ENCODE peak calls at places on chromosomes 16 and 17, in seven cellular contexts. One of them, this sample, is unnamed.

GRCh38 chr16:27779719-27780161 is 229.8 kb downstream of the KATNIP start:
- DNase-seq in dorsolateral prefrontal cortex: no peak
- DNase-seq in psoas muscle: peak; percentile 49
- DNase-seq in substantia nigra: peak; percentile 41
- DNase-seq in HCT116: no peak
- DNase-seq in left ventricle myocardium inferior: no peak
- DNase-seq in uterus: peak; percentile 58
- DNase-seq in this sample: no peak

GRCh38 chr17:81849457-81849856 is 10.9 kb downstream of the P4HB start:
- DNase-seq in dorsolateral prefrontal cortex: no peak
- DNase-seq in uterus: no peak
- DNase-seq in HCT116: no peak
- DNase-seq in psoas muscle: no peak
- DNase-seq in substantia nigra: no peak
- DNase-seq in left ventricle myocardium inferior: no peak
- DNase-seq in this sample: no peak

GRCh38 chr16:35711435-35711834 is 2252.0 kb downstream of the TP53TG3F start:
- DNase-seq in dorsolateral prefrontal cortex: no peak
- DNase-seq in uterus: no peak
- DNase-seq in substantia nigra: no peak
- DNase-seq in HCT116: no peak
- DNase-seq in psoas muscle: no peak
- DNase-seq in left ventricle myocardium inferior: no peak
- DNase-seq in this sample: no peak

GRCh38 chr17:17740627-17741237 is 59.5 kb downstream of the RAI1 start:
- DNase-seq in HCT116: no peak
- DNase-seq in dorsolateral prefrontal cortex: no peak
- DNase-seq in left ventricle myocardium inferior: no peak
- DNase-seq in psoas muscle: no peak
- DNase-seq in substantia nigra: no peak
- DNase-seq in uterus: no peak
- DNase-seq in this sample: no peak

GRCh38 chr17:46089389-46089965 is 90.4 kb downstream of the STH start:
- DNase-seq in substantia nigra: no peak
- DNase-seq in psoas muscle: no peak
- DNase-seq in HCT116: no peak
- DNase-seq in uterus: no peak
- DNase-seq in left ventricle myocardium inferior: no peak
- DNase-seq in dorsolateral prefrontal cortex: no peak
- DNase-seq in this sample: no peak

GRCh38 chr17:49914096-49914490 is 54.9 kb upstream of the DLX4 start:
- DNase-seq in left ventricle myocardium inferior: no peak
- DNase-seq in uterus: no peak
- DNase-seq in HCT116: no peak
- DNase-seq in substantia nigra: no peak
- DNase-seq in dorsolateral prefrontal cortex: no peak
- DNase-seq in psoas muscle: no peak
- DNase-seq in this sample: no peak

GRCh38 chr16:56944954-56945839 is 13.3 kb downstream of the HERPUD1 start:
- DNase-seq in dorsolateral prefrontal cortex: no peak
- DNase-seq in HCT116: no peak
- DNase-seq in uterus: no peak
- DNase-seq in substantia nigra: no peak
- DNase-seq in left ventricle myocardium inferior: no peak
- DNase-seq in psoas muscle: no peak
- DNase-seq in this sample: no peak

GRCh38 chr17:46737331-46737730 is 81.2 kb downstream of the WNT3 start:
- DNase-seq in psoas muscle: no peak
- DNase-seq in substantia nigra: no peak
- DNase-seq in HCT116: no peak
- DNase-seq in left ventricle myocardium inferior: no peak
- DNase-seq in uterus: no peak
- DNase-seq in dorsolateral prefrontal cortex: no peak
- DNase-seq in this sample: no peak

GRCh38 chr17:17350491-17351355 is 47.5 kb downstream of the NT5M start:
- DNase-seq in left ventricle myocardium inferior: no peak
- DNase-seq in psoas muscle: no peak
- DNase-seq in dorsolateral prefrontal cortex: no peak
- DNase-seq in HCT116: no peak
- DNase-seq in uterus: no peak
- DNase-seq in substantia nigra: no peak
- DNase-seq in this sample: no peak

GRCh38 chr17:41263212-41263611 is 2.0 kb upstream of the KRTAP9-6 start:
- DNase-seq in substantia nigra: no peak
- DNase-seq in uterus: no peak
- DNase-seq in dorsolateral prefrontal cortex: no peak
- DNase-seq in left ventricle myocardium inferior: no peak
- DNase-seq in psoas muscle: no peak
- DNase-seq in HCT116: no peak
- DNase-seq in this sample: no peak

GRCh38 chr16:19812986-19813385 is 71.7 kb downstream of the GPRC5B start:
- DNase-seq in uterus: no peak
- DNase-seq in left ventricle myocardium inferior: no peak
- DNase-seq in HCT116: no peak
- DNase-seq in dorsolateral prefrontal cortex: no peak
- DNase-seq in psoas muscle: no peak
- DNase-seq in substantia nigra: no peak
- DNase-seq in this sample: no peak

GRCh38 chr17:42536372-42537155 is 523 bp downstream of the NAGLU start:
- DNase-seq in substantia nigra: peak; percentile 76
- DNase-seq in psoas muscle: peak; percentile 89
- DNase-seq in left ventricle myocardium inferior: peak; percentile 88
- DNase-seq in dorsolateral prefrontal cortex: peak; percentile 80
- DNase-seq in HCT116: no peak
- DNase-seq in uterus: peak; percentile 88
- DNase-seq in this sample: peak; percentile 62

GRCh38 chr17:7191571-7192270 is 12.6 kb upstream of the ASGR1 start:
- DNase-seq in uterus: peak; percentile 55
- DNase-seq in dorsolateral prefrontal cortex: peak; percentile 85
- DNase-seq in psoas muscle: no peak
- DNase-seq in substantia nigra: peak; percentile 47
- DNase-seq in HCT116: no peak
- DNase-seq in left ventricle myocardium inferior: no peak
- DNase-seq in this sample: no peak

GRCh38 chr16:64754279-64754678 is 367.6 kb downstream of the CDH11 start:
- DNase-seq in left ventricle myocardium inferior: no peak
- DNase-seq in substantia nigra: no peak
- DNase-seq in dorsolateral prefrontal cortex: no peak
- DNase-seq in HCT116: no peak
- DNase-seq in psoas muscle: no peak
- DNase-seq in uterus: no peak
- DNase-seq in this sample: no peak

GRCh38 chr17:62807812-62808575 is at the start of gene MARCHF10:
- DNase-seq in left ventricle myocardium inferior: no peak
- DNase-seq in uterus: peak; percentile 25
- DNase-seq in psoas muscle: no peak
- DNase-seq in substantia nigra: no peak
- DNase-seq in dorsolateral prefrontal cortex: no peak
- DNase-seq in HCT116: no peak
- DNase-seq in this sample: no peak

GRCh38 chr17:73591278-73592078 is 52.8 kb downstream of the SDK2 start:
- DNase-seq in substantia nigra: no peak
- DNase-seq in uterus: no peak
- DNase-seq in HCT116: no peak
- DNase-seq in dorsolateral prefrontal cortex: no peak
- DNase-seq in psoas muscle: no peak
- DNase-seq in left ventricle myocardium inferior: no peak
- DNase-seq in this sample: no peak

GRCh38 chr16:83992624-83993023 is 24.6 kb downstream of the NECAB2 start:
- DNase-seq in uterus: peak; percentile 27
- DNase-seq in substantia nigra: peak; percentile 62
- DNase-seq in HCT116: no peak
- DNase-seq in dorsolateral prefrontal cortex: no peak
- DNase-seq in psoas muscle: no peak
- DNase-seq in left ventricle myocardium inferior: peak; percentile 49
- DNase-seq in this sample: peak; percentile 11

GRCh38 chr16:88132836-88133506 is 181.7 kb downstream of the BANP start:
- DNase-seq in left ventricle myocardium inferior: no peak
- DNase-seq in uterus: no peak
- DNase-seq in HCT116: no peak
- DNase-seq in substantia nigra: no peak
- DNase-seq in psoas muscle: peak; percentile 8
- DNase-seq in dorsolateral prefrontal cortex: no peak
- DNase-seq in this sample: no peak

GRCh38 chr17:4189280-4189679 is 46.3 kb downstream of the CYB5D2 start:
- DNase-seq in left ventricle myocardium inferior: no peak
- DNase-seq in uterus: no peak
- DNase-seq in psoas muscle: no peak
- DNase-seq in HCT116: no peak
- DNase-seq in dorsolateral prefrontal cortex: no peak
- DNase-seq in substantia nigra: no peak
- DNase-seq in this sample: no peak

GRCh38 chr16:85136705-85137322 is 24.5 kb upstream of the CIBAR2 start:
- DNase-seq in uterus: peak; percentile 64
- DNase-seq in psoas muscle: peak; percentile 67
- DNase-seq in substantia nigra: no peak
- DNase-seq in left ventricle myocardium inferior: peak; percentile 52
- DNase-seq in dorsolateral prefrontal cortex: no peak
- DNase-seq in HCT116: no peak
- DNase-seq in this sample: no peak

GRCh38 chr17:58525239-58525638 is 10.8 kb upstream of the MTMR4 start:
- DNase-seq in uterus: peak; percentile 56
- DNase-seq in HCT116: no peak
- DNase-seq in psoas muscle: peak; percentile 63
- DNase-seq in substantia nigra: no peak
- DNase-seq in left ventricle myocardium inferior: peak; percentile 63
- DNase-seq in dorsolateral prefrontal cortex: no peak
- DNase-seq in this sample: peak; percentile 55

DNA sequence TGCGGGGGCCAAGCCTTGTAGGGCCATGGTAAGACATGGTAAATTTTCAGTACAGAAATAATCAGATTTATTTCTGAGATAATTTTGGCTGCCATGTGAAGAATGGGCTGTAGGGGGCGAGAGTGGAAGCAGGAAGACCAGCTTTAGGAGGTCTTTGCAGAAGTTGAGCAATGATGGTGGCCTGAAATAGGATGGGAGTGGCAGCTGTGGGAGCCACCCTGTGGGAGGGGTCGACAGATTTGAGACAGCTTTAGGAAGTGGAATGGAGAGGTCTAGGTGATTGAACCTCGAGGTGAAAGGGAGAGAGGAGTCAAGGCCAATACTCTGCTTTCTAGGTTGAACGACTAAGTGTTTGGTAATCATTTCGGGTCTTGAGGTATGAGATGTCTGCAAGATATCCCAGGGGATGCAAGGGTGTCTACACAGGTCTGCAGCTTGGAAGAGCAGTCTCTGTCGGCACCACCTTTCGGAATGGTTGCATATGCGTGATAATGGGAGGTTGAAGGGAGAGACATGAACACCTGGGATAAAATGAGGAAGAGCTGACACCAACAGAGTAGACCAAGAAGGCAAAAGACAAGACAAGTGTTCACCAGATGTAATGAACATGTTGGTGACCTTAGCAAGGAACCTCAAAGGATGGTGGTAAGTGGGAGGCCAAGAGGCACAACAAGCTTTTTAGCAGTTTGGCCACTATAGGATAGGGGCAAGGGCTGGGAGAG is 4.2 kb upstream of the ATXN7L3 start:
- DNase-seq in left ventricle myocardium inferior: no peak
- DNase-seq in psoas muscle: no peak
- DNase-seq in dorsolateral prefrontal cortex: no peak
- DNase-seq in HCT116: no peak
- DNase-seq in substantia nigra: no peak
- DNase-seq in uterus: no peak
- DNase-seq in this sample: no peak
- H3K27ac ChIP-seq in left ventricle myocardium inferior: peak overlapping the region; percentile 5
- H3K27ac ChIP-seq in psoas muscle: no peak overlapping the region
- H3K27ac ChIP-seq in dorsolateral prefrontal cortex: no peak overlapping the region
- H3K27ac ChIP-seq in HCT116: peak overlapping the region; percentile 71
- H3K27ac ChIP-seq in substantia nigra: no peak overlapping the region
- H3K27ac ChIP-seq in uterus: no peak overlapping the region
- H3K27ac ChIP-seq in this sample: peak overlapping the region; percentile 47

DNA sequence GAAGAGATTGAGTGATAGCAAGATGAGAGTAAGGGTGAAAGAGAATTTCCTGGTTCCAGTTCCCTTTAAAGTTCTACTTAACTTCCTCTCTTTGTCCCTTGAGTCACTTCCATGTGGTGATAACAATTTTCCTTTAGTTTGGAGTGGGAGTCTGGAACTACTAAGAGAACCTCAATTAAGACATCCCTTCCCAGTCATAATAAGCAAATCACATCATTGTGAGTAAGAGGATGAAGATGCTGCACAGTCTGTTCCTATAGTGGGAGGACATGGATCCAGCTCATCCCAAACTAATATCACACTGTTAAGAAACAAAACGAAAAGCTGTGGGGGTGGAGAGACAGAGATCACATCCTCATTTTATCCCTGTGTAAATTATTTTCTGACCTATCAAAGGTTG is 24.4 kb downstream of the TBX21 start:
- DNase-seq in HCT116: no peak
- DNase-seq in left ventricle myocardium inferior: no peak
- DNase-seq in substantia nigra: no peak
- DNase-seq in psoas muscle: no peak
- DNase-seq in dorsolateral prefrontal cortex: no peak
- DNase-seq in uterus: no peak
- DNase-seq in this sample: no peak
- H3K27ac ChIP-seq in HCT116: no peak overlapping the region
- H3K27ac ChIP-seq in left ventricle myocardium inferior: no peak overlapping the region
- H3K27ac ChIP-seq in substantia nigra: no peak overlapping the region
- H3K27ac ChIP-seq in psoas muscle: no peak overlapping the region
- H3K27ac ChIP-seq in dorsolateral prefrontal cortex: no peak overlapping the region
- H3K27ac ChIP-seq in uterus: no peak overlapping the region
- H3K27ac ChIP-seq in this sample: no peak overlapping the region

GRCh38 chr17:19752216-19753048 is 4.3 kb upstream of the ALDH3A1 start:
- DNase-seq in uterus: no peak
- DNase-seq in psoas muscle: no peak
- DNase-seq in substantia nigra: peak; percentile 57
- DNase-seq in dorsolateral prefrontal cortex: no peak
- DNase-seq in HCT116: no peak
- DNase-seq in left ventricle myocardium inferior: no peak
- DNase-seq in this sample: no peak
- H3K27ac ChIP-seq in uterus: no peak overlapping the region
- H3K27ac ChIP-seq in psoas muscle: peak overlapping the region; percentile 92
- H3K27ac ChIP-seq in substantia nigra: peak overlapping the region; percentile 86
- H3K27ac ChIP-seq in dorsolateral prefrontal cortex: peak overlapping the region; percentile 76
- H3K27ac ChIP-seq in HCT116: peak overlapping the region; percentile 90
- H3K27ac ChIP-seq in left ventricle myocardium inferior: peak overlapping the region; percentile 66
- H3K27ac ChIP-seq in this sample: peak overlapping the region; percentile 31

DNA sequence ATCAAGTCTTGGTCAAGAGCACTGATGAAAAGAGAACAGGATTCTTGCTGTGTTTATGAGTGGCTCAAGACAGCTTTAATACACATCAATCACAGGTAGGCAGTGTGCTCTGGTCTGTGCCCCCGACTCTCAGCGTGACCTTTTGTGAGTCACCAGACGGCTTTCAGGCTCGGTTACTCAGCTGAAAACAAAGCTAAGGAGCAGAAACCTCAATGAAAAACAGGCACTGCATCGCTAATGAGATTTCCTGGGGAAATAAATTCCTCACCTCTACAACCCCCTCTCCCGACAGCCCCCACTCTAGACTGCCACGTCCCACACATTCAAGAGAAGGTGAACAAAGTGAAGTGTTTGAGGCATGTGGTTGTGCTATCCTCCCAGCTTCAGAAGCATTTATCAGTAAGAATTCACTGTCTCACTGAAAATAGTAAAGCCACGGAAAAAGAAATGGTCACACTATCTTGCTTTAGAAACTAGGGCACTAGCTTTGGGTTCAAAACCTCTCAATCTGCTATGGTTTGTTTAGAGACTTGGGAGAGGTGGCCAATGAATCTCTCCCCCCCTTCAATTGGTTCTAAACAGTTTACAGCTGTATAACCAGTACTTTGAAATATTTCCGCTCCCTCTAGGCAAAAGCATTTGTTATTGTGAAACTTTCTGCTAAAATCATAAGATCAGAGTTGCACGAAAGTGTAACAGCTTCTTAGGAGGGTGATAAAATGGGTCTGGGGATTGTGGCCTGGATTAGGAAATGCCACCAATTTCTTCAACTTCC is 199.5 kb upstream of the PMFBP1 start:
- DNase-seq in dorsolateral prefrontal cortex: no peak
- DNase-seq in uterus: no peak
- DNase-seq in psoas muscle: no peak
- DNase-seq in substantia nigra: no peak
- DNase-seq in left ventricle myocardium inferior: no peak
- DNase-seq in HCT116: peak; percentile 15
- DNase-seq in this sample: no peak
- H3K27ac ChIP-seq in dorsolateral prefrontal cortex: no peak overlapping the region
- H3K27ac ChIP-seq in uterus: no peak overlapping the region
- H3K27ac ChIP-seq in psoas muscle: no peak overlapping the region
- H3K27ac ChIP-seq in substantia nigra: no peak overlapping the region
- H3K27ac ChIP-seq in left ventricle myocardium inferior: no peak overlapping the region
- H3K27ac ChIP-seq in HCT116: no peak overlapping the region
- H3K27ac ChIP-seq in this sample: no peak overlapping the region

This sample was measured in AG04450.